ENCODE peak calls at places on chromosome 19, in nine cellular contexts. R is endothelial cell; Y is activated CD4-positive, alpha-beta T cell treated with anti-CD3 and anti-CD28 coated beads for 1 hour; M is mesothelial cell of epicardium; A is ACHN; U is psoas muscle; C is progenitor cell of endocrine pancreas; G is immature natural killer cell; T is foreskin fibroblast. J is an unnamed sample.

GRCh38 chr19:55661826-55662225 is 7.0 kb downstream of the U2AF2 start:
- DNase-seq in T (no peak), Y (no peak), U (no peak), C (no peak), R (no peak), M (no peak), G (no peak), A (no peak), J (no peak)

GRCh38 chr19:35738887-35739229 is 3.4 kb downstream of the IGFLR1 start:
- DNase-seq in U (no peak), A (no peak), R (no peak), Y (no peak), T (no peak), C (no peak), M (no peak), G (no peak), J (no peak)

GRCh38 chr19:18597809-18598660 is 8.6 kb downstream of the CRLF1 start:
- DNase-seq in G (no peak), U (no peak), A (no peak), Y (no peak), C (no peak), R (no peak), T (no peak), M (no peak), J (no peak)

GRCh38 chr19:9054768-9055167 is 32.1 kb upstream of the OR1M1 start:
- DNase-seq in M (peak), A (no peak), Y (no peak), C (no peak), U (no peak), G (no peak), T (no peak), R (no peak), J (no peak)

GRCh38 chr19:17488593-17489391 is 18.5 kb downstream of the SLC27A1 start:
- DNase-seq in Y (peak), A (no peak), T (no peak), U (no peak), G (peak), M (peak), R (peak), C (peak), J (no peak)

GRCh38 chr19:42284066-42284501 is 15.0 kb downstream of the CIC start:
- DNase-seq in R (peak), Y (peak), A (peak), C (peak), U (peak), G (peak), M (peak), T (peak), J (peak)

GRCh38 chr19:45801603-45802175 is 9.0 kb upstream of the DMWD start:
- DNase-seq in C (no peak), R (no peak), T (no peak), G (no peak), U (no peak), A (no peak), M (no peak), Y (no peak), J (no peak)

GRCh38 chr19:29503785-29504184 is 22.0 kb upstream of the VSTM2B start:
- DNase-seq in M (no peak), A (no peak), T (no peak), Y (no peak), R (no peak), U (no peak), G (no peak), C (no peak), J (no peak)

GRCh38 chr19:12331211-12331941 is 2.1 kb downstream of the ZNF563 start:
- DNase-seq in G (no peak), Y (peak), A (no peak), U (no peak), R (no peak), C (no peak), T (no peak), M (no peak), J (no peak)

GRCh38 chr19:30319876-30320275 is 52.3 kb upstream of the ZNF536 start:
- DNase-seq in R (no peak), A (no peak), M (no peak), T (no peak), U (no peak), Y (no peak), C (no peak), G (no peak), J (no peak)

GRCh38 chr19:18023596-18024212 is 15.7 kb downstream of the ARRDC2 start:
- DNase-seq in Y (peak), G (no peak), T (no peak), C (no peak), U (peak), A (no peak), M (no peak), R (peak), J (peak)

J was measured in COLO829.